ENCODE peak calls at places on chromosomes 2 and 18, in four cellular contexts. K, H, F and X are unnamed samples.

GRCh38 chr2:171225302-171225980 is 64.7 kb upstream of the TLK1 start:
- DNase-seq in H (peak), F (no peak), K (no peak), X (no peak)

GRCh38 chr2:29010946-29011649 is 30.0 kb downstream of the TOGARAM2 start:
- DNase-seq in H (no peak), K (no peak), F (no peak), X (peak)

GRCh38 chr2:115165529-115166109 is 723.2 kb downstream of the DPP10 start:
- DNase-seq in K (no peak), F (no peak), H (peak), X (no peak)

GRCh38 chr2:170886391-170886790 is 42.7 kb upstream of the GORASP2 start:
- DNase-seq in F (no peak), K (no peak), H (no peak), X (no peak)

GRCh38 chr18:32911660-32912284 is 138.9 kb upstream of the KLHL14 start:
- DNase-seq in H (no peak), K (no peak), F (no peak), X (no peak)

GRCh38 chr2:181268174-181268867 is 188.9 kb upstream of the ITGA4 start:
- DNase-seq in F (no peak), K (no peak), H (no peak), X (no peak)

GRCh38 chr2:165305391-165306096 is 66.3 kb downstream of the SCN2A start:
- DNase-seq in F (no peak), K (no peak), H (no peak), X (no peak)

GRCh38 chr18:52339891-52340371 is at the start of gene DCC:
- DNase-seq in K (no peak), H (no peak), F (no peak), X (peak)

GRCh38 chr2:142076319-142076718 is 54.5 kb downstream of the LRP1B start:
- DNase-seq in K (no peak), H (no peak), F (no peak), X (no peak)

GRCh38 chr2:10960606-10961489 is 49.1 kb downstream of the KCNF1 start:
- DNase-seq in H (peak), F (no peak), K (no peak), X (no peak)

GRCh38 chr2:133602538-133602937 is 34.3 kb upstream of the NCKAP5 start:
- DNase-seq in H (no peak), F (no peak), K (no peak), X (no peak)

GRCh38 chr2:30737326-30737610 is 70.0 kb downstream of the CAPN13 start:
- DNase-seq in H (no peak), K (no peak), F (no peak), X (no peak)

GRCh38 chr2:230634146-230634545 is 78.5 kb upstream of the CAB39 start:
- DNase-seq in F (no peak), K (no peak), H (no peak), X (no peak)

GRCh38 chr2:23199115-23199918 is 185.7 kb upstream of the KLHL29 start:
- DNase-seq in F (no peak), K (no peak), H (peak), X (no peak)

GRCh38 chr18:45962461-45962860 is 4.7 kb downstream of the EPG5 start:
- DNase-seq in K (no peak), F (no peak), H (no peak), X (no peak)

GRCh38 chr2:186889291-186889886 is 40.4 kb upstream of the ZSWIM2 start:
- DNase-seq in K (no peak), F (no peak), H (no peak), X (no peak)

GRCh38 chr2:126543081-126543480 is 112.9 kb upstream of the GYPC start:
- DNase-seq in K (no peak), F (no peak), H (no peak), X (no peak)

GRCh38 chr18:31399336-31400032 is 22.9 kb downstream of the DSG4 start:
- DNase-seq in F (no peak), K (no peak), H (no peak), X (peak)

GRCh38 chr2:144747571-144747970 is 227.7 kb upstream of the ZEB2 start:
- DNase-seq in F (no peak), H (no peak), K (no peak), X (no peak)

GRCh38 chr18:2337552-2338141 is 233.7 kb downstream of the METTL4 start:
- DNase-seq in K (peak), H (peak), F (no peak), X (peak)

GRCh38 chr2:154740360-154740759 is 41.9 kb downstream of the KCNJ3 start:
- DNase-seq in F (no peak), H (no peak), K (no peak), X (no peak)

GRCh38 chr2:199019898-199020507 is 437.7 kb downstream of the SATB2 start:
- DNase-seq in H (no peak), K (no peak), F (no peak), X (no peak)

GRCh38 chr2:191636235-191636543 is 41.7 kb upstream of the NABP1 start:
- DNase-seq in F (no peak), H (no peak), K (no peak), X (no peak)

GRCh38 chr2:224023188-224023587 is 15.9 kb downstream of the SERPINE2 start:
- DNase-seq in K (no peak), F (no peak), H (no peak), X (no peak)

GRCh38 chr18:29912351-29912750 is 1130.2 kb downstream of the DSC3 start:
- DNase-seq in F (no peak), K (no peak), H (no peak), X (no peak)

GRCh38 chr2:177064417-177064816 is 148.2 kb upstream of the HNRNPA3 start:
- DNase-seq in K (no peak), F (no peak), H (no peak), X (no peak)

GRCh38 chr2:230796280-230796862 is 68.4 kb upstream of the ITM2C start:
- DNase-seq in K (no peak), H (no peak), F (no peak), X (no peak)

GRCh38 chr18:8493141-8493540 is 116.1 kb upstream of the RAB12 start:
- DNase-seq in H (no peak), K (no peak), F (no peak), X (no peak)

GRCh38 chr2:8886197-8886508 is 48.7 kb upstream of the KIDINS220 start:
- DNase-seq in F (no peak), H (no peak), K (no peak), X (no peak)

DNA sequence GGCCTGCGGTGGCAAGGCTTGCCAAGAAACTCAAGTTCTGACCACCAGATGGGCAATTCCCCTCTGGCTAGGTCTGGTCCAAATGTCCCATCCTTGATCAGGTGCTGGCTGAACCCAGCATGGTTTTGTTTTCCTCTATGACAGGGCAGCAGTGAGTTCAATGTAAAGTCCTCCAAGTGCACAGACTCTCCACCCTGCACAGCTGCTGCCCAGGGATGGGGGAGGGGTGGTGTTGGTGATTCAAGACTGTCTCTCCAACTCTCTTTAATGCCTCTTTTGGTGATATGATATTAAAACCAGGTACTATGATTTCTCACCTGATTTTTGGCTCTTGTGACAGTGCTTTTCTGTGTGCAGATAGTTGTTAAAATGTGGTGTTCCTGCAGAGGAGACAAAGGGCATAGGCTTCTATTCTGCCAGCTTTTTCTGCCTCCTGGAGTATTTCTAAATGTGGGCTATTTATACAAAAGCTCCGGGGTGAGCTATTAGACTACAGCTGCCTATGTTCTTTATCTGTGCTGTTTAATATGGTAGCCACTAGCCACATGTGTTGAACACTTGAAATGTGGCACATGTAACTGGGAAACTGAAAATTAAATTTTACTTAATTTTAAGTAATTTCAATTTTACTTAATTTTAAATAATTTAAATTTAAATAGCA is 64.0 kb upstream of the STK39 start:
- DNase-seq in H (no peak), K (no peak), F (no peak), X (no peak)
- TF ChIP-seq POLR2AphosphoS5 in H (no peak), K (no peak), F (no peak), X (no peak)

GRCh38 chr18:361941-362913 is 94.4 kb upstream of the THOC1 start:
- DNase-seq in F (no peak), K (no peak), H (no peak), X (no peak)
- TF ChIP-seq POLR2AphosphoS5 in F (peak), K (no peak), H (no peak), X (no peak)

GRCh38 chr2:32905270-32905669 is 41.5 kb upstream of the LTBP1 start:
- DNase-seq in F (no peak), H (no peak), K (no peak), X (no peak)

GRCh38 chr2:32902174-32902573 is 44.6 kb upstream of the LTBP1 start:
- DNase-seq in H (no peak), K (no peak), F (no peak), X (no peak)

GRCh38 chr2:32902986-32903385 is 43.8 kb upstream of the LTBP1 start:
- DNase-seq in F (no peak), K (no peak), H (no peak), X (no peak)

GRCh38 chr2:32901313-32901712 is 45.4 kb upstream of the LTBP1 start:
- DNase-seq in F (no peak), K (no peak), H (no peak), X (no peak)

GRCh38 chr2:32904711-32905110 is 42.0 kb upstream of the LTBP1 start:
- DNase-seq in K (no peak), F (no peak), H (no peak), X (no peak)
- TF ChIP-seq POLR2AphosphoS5 in K (no peak), F (no peak), H (no peak), X (no peak)

DNA sequence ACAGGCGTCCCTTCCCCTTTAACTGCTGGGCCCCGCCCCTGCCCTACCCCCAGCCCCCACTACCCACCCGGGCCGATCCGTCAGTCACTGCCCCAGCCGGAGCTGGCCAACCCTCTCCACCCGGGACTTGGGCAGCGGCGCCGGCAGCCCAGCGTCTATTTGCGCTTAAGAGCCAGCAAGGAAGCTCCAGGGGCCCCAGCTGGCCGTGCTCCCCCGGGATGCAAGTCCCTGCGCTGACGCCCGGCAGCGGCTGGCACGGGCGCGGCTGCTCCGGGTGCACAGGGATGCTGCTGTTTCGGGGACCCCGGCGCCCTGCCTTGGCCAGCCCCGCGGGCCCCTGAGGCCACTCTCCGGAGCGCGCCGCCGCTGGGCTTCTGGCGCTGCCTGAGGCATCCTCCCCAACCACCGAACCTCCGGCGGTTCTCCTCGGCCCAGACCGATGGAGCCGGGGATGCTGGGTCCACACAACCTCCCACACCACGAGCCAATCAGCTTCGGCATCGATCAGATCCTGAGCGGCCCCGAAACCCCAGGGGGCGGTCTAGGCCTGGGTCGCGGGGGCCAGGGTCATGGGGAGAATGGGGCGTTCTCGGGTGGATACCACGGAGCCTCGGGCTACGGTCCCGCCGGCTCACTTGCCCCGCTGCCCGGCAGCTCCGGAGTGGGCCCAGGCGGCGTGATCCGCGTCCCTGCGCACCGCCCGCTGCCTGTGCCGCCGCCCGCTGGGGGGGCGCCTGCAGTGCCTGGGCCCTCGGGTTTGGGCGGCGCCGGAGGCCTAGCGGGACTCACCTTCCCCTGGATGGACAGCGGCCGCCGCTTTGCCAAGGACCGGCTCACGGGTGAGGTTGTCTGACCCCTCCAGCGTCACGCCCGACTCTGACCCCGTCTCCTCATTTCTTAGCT is at the start of gene TLX2:
- DNase-seq in H (no peak), F (no peak), K (no peak), X (no peak)
- TF ChIP-seq POLR2AphosphoS5 in H (no peak), F (no peak), K (no peak), X (no peak)

DNA sequence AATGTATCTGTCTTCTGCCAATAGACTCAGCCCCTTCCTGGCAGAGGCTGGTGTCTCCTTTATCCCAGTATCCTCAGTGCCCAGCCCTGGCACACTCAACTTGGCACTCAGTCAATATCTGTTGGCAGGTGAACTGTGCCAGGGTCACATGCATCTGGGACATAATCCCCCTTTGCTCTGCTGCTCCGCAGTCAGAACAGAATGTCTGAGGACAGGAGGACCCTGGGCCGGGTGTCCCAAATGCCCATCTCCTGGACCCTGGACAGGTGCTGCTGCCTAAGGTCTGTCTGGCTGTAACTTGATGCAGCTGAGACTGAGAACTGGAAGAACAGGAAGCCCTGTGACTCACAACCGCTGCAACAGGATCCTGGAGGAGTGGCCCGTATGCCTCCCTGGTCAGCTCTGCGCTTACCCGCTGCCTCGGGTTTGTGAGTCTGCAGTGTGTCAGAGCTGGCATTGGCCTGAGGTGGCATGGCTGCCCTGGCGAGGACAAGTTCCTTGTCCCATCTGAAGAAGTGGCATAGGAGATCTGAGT is 11.4 kb downstream of the HK2 start:
- DNase-seq in K (no peak), H (no peak), F (peak), X (peak)
- TF ChIP-seq POLR2AphosphoS5 in K (no peak), H (no peak), F (peak), X (peak)

GRCh38 chr2:100242891-100243670 is 79.2 kb downstream of the LONRF2 start:
- DNase-seq in H (peak), K (peak), F (peak), X (peak)
- TF ChIP-seq POLR2AphosphoS5 in H (no peak), K (no peak), F (no peak), X (no peak)